ENCODE peak calls at places on chromosome 6, in seven cellular contexts. S is HCT116, Y is K562, J is IMR-90, X is HepG2, V is H1, Z is GM12878. U is an unnamed sample.

GRCh38 chr6:155311076-155311475 is 3.2 kb downstream of the TFB1M start:
- DNase-seq in S (no peak), Y (no peak), J (peak), X (no peak), V (no peak), Z (no peak), U (peak)

GRCh38 chr6:156883497-156884252 is 106.5 kb downstream of the ARID1B start:
- DNase-seq in S (no peak), Y (no peak), J (peak), X (no peak), V (no peak), Z (no peak), U (peak)

GRCh38 chr6:79762370-79762769 is 131.2 kb downstream of the SH3BGRL2 start:
- DNase-seq in S (peak), Y (no peak), J (no peak), X (no peak), V (no peak), Z (no peak), U (peak)

GRCh38 chr6:54188832-54189231 is 77.6 kb downstream of the MLIP start:
- DNase-seq in S (no peak), Y (no peak), J (no peak), X (no peak), V (no peak), Z (no peak), U (no peak)

GRCh38 chr6:110814488-110815259 is 595 bp downstream of the CDK19 start:
- DNase-seq in S (no peak), Y (peak), J (peak), X (no peak), V (no peak), Z (no peak), U (peak)

GRCh38 chr6:109441069-109441816 is 719 bp downstream of the SMPD2 start:
- DNase-seq in S (no peak), Y (peak), J (peak), X (peak), V (no peak), Z (no peak), U (peak)

GRCh38 chr6:117463762-117464665 is 18.5 kb upstream of the DCBLD1 start:
- DNase-seq in S (no peak), Y (no peak), J (peak), X (no peak), V (no peak), Z (no peak), U (peak)

GRCh38 chr6:157187182-157188093 is 135.9 kb downstream of the TMEM242 start:
- DNase-seq in S (no peak), Y (no peak), J (no peak), X (peak), V (no peak), Z (no peak), U (peak)

GRCh38 chr6:134267917-134268361 is 50.0 kb downstream of the SGK1 start:
- DNase-seq in S (no peak), Y (no peak), J (no peak), X (peak), V (peak), Z (no peak), U (no peak)

GRCh38 chr6:35052694-35053565 is 88.2 kb downstream of the TCP11 start:
- DNase-seq in S (no peak), Y (no peak), J (peak), X (no peak), V (no peak), Z (no peak), U (peak)

GRCh38 chr6:49713346-49713745 is at the start of gene CRISP2:
- DNase-seq in S (no peak), Y (no peak), J (no peak), X (no peak), V (no peak), Z (no peak), U (no peak)

GRCh38 chr6:145838305-145838704 is 23.7 kb upstream of the FBXO30 start:
- DNase-seq in S (no peak), Y (no peak), J (no peak), X (no peak), V (no peak), Z (no peak), U (no peak)

GRCh38 chr6:5214570-5215052 is 46.1 kb downstream of the LYRM4 start:
- DNase-seq in S (peak), Y (peak), J (peak), X (peak), V (peak), Z (no peak), U (peak)

GRCh38 chr6:167825759-167826229 is 917 bp upstream of the AFDN start:
- DNase-seq in S (peak), Y (peak), J (no peak), X (peak), V (peak), Z (no peak), U (no peak)

GRCh38 chr6:56860466-56860865 is 94.4 kb upstream of the BEND6 start:
- DNase-seq in S (peak), Y (no peak), J (peak), X (no peak), V (no peak), Z (no peak), U (peak)

GRCh38 chr6:56864171-56864616 is 90.7 kb upstream of the BEND6 start:
- DNase-seq in S (no peak), Y (no peak), J (peak), X (no peak), V (no peak), Z (no peak), U (peak)

GRCh38 chr6:56862415-56863175 is 92.3 kb upstream of the BEND6 start:
- DNase-seq in S (no peak), Y (no peak), J (peak), X (no peak), V (no peak), Z (no peak), U (peak)

GRCh38 chr6:56865081-56865875 is 89.6 kb upstream of the BEND6 start:
- DNase-seq in S (no peak), Y (no peak), J (no peak), X (no peak), V (no peak), Z (no peak), U (no peak)

GRCh38 chr6:56863366-56863765 is 91.5 kb upstream of the BEND6 start:
- DNase-seq in S (no peak), Y (no peak), J (peak), X (peak), V (no peak), Z (no peak), U (peak)
- H2AFZ ChIP-seq in S (no peak), Y (no peak), J (no peak), X (no peak), V (no peak), Z (no peak), U (no peak)

GRCh38 chr6:100226811-100227210 is 232.8 kb upstream of the MCHR2 start:
- DNase-seq in S (no peak), Y (no peak), J (no peak), X (no peak), V (no peak), Z (no peak), U (peak)

GRCh38 chr6:100230115-100230975 is 234.4 kb downstream of the SIM1 start:
- DNase-seq in S (no peak), Y (peak), J (no peak), X (no peak), V (no peak), Z (no peak), U (no peak)

GRCh38 chr6:100230976-100231316 is 233.8 kb downstream of the SIM1 start:
- DNase-seq in S (no peak), Y (no peak), J (peak), X (no peak), V (no peak), Z (no peak), U (peak)

GRCh38 chr6:100229512-100229911 is 235.2 kb downstream of the SIM1 start:
- DNase-seq in S (no peak), Y (no peak), J (no peak), X (no peak), V (no peak), Z (no peak), U (no peak)

GRCh38 chr6:100228437-100229424 is 234.7 kb upstream of the MCHR2 start:
- DNase-seq in S (peak), Y (peak), J (peak), X (peak), V (peak), Z (peak), U (peak)
- TF ChIP-seq POLR2A in S (peak), Y (peak), J (no peak), X (no peak), V (no peak), Z (peak), U (peak)

GRCh38 chr6:107867302-107867615 is 43.1 kb upstream of the SCML4 start:
- DNase-seq in S (no peak), Y (no peak), J (no peak), X (no peak), V (no peak), Z (no peak), U (no peak)
- TF ChIP-seq CTCF in S (no peak), Y (peak), J (no peak), X (no peak), V (no peak), Z (no peak), U (no peak)

DNA sequence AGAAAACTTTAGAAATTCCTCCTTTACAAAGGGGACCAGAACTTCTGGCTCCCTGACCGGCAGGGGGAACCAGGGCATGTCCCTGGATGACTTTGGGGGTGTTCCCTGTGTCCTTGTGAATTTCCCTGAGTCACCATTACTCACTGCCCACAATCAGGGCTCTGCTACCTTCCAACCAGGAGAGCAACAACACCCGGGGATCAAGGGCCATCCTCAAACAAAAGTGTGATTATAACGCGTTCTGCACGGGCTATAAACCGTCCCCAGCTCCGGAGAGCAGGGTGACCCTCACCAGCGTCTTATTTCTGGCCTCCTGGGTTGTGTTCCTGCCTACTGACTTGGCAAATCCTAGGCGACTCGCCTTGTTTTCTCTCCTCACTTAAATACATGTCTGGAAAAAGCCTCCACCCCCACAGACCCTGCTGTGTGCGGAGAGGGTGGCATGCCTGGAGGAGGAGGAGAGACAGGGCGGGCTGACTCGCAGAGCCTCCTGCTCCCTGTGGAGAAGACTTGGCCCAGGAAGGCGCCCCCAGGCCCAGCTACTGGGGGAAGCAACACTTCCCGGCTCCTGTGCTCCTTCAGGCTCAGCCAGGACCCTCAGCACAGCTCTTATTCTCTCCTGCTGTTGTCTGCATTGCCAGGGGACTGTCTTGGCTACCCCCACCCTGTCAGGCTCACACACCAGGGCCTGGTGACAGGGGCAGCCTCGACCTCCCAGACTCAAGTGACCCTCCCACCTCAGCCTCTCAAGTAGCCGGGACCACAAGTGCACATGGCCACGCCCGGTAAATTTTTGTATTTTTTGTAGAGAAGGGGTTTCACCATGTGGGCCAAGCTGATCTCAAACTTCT is 54.1 kb downstream of the FGD2 start:
- DNase-seq in S (peak), Y (peak), J (peak), X (peak), V (no peak), Z (no peak), U (peak)
- H2AFZ ChIP-seq in S (no peak), Y (peak), J (peak), X (no peak), V (peak), Z (no peak), U (peak)

DNA sequence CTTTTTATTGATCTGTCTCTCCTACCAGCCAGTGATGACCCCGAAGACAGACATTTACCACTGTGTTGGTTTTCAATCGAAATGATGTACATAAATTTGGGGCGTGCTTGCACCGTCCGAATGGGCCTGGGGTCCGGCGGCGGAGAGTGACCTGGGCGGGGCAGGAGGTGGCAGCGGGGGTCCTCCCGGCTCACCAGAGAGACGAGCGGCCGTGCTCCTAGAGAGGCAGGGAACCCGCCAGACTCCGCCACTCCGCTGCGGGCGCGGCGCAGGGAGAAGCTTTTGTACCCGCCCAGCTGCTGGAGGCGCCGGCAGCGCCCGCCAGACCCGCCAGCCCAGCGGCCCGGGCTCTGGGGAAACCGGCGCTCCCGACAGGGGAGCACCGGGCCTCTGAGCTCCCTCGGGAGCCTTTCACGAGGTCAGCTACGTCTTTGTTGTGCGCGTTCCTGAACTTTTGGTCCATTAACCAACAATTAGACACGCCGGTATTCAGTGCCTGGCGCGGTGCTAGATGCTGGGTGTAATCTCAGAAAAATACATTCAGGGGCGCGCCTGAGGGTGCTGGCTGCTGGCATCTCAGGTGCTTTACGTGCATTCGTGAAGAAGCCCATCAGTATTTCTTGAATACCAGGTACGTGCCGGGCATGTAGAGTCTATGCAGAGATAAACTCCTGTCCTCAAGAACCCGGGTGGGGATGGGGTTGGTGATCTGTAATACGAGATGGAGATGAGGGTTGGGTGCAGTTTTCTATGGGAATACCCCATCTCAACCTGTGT is at the start of gene PGBD1:
- DNase-seq in S (peak), Y (peak), J (peak), X (peak), V (peak), Z (no peak), U (peak)
- TF ChIP-seq POLR2A in S (no peak), Y (peak), J (peak), X (peak), V (peak), Z (peak), U (peak)